ENCODE peak calls at places on chromosomes 2 and 18, in seven cellular contexts. One of them, this sample, is unnamed.

GRCh38 chr18:63788447-63789096 is 13.4 kb downstream of the SERPINB7 start:
- DNase-seq in progenitor cell of endocrine pancreas: no peak
- DNase-seq in HepG2: no peak
- DNase-seq in HFFc6: peak
- DNase-seq in RWPE1: peak
- DNase-seq in naive thymus-derived CD4-positive, alpha-beta T cell: no peak
- DNase-seq in stimulated activated CD4-positive, alpha-beta T cell treated with anti-CD3 and anti-CD28 coated beads, Interleukin-4, amount 100 ng/mL, for 48 hours: peak
- DNase-seq in this sample: no peak

GRCh38 chr18:22428672-22429071 is 11.0 kb upstream of the CTAGE1 start:
- DNase-seq in RWPE1: no peak
- DNase-seq in stimulated activated CD4-positive, alpha-beta T cell treated with anti-CD3 and anti-CD28 coated beads, Interleukin-4, amount 100 ng/mL, for 48 hours: no peak
- DNase-seq in progenitor cell of endocrine pancreas: no peak
- DNase-seq in HepG2: no peak
- DNase-seq in naive thymus-derived CD4-positive, alpha-beta T cell: no peak
- DNase-seq in HFFc6: no peak
- DNase-seq in this sample: no peak

GRCh38 chr18:8882632-8883408 is 177.5 kb downstream of the MTCL1 start:
- DNase-seq in stimulated activated CD4-positive, alpha-beta T cell treated with anti-CD3 and anti-CD28 coated beads, Interleukin-4, amount 100 ng/mL, for 48 hours: no peak
- DNase-seq in naive thymus-derived CD4-positive, alpha-beta T cell: no peak
- DNase-seq in HFFc6: peak
- DNase-seq in RWPE1: no peak
- DNase-seq in progenitor cell of endocrine pancreas: no peak
- DNase-seq in HepG2: peak
- DNase-seq in this sample: no peak

GRCh38 chr18:8433323-8433722 is 175.9 kb upstream of the RAB12 start:
- DNase-seq in stimulated activated CD4-positive, alpha-beta T cell treated with anti-CD3 and anti-CD28 coated beads, Interleukin-4, amount 100 ng/mL, for 48 hours: no peak
- DNase-seq in progenitor cell of endocrine pancreas: no peak
- DNase-seq in HepG2: no peak
- DNase-seq in HFFc6: no peak
- DNase-seq in RWPE1: no peak
- DNase-seq in naive thymus-derived CD4-positive, alpha-beta T cell: no peak
- DNase-seq in this sample: no peak

GRCh38 chr2:110173523-110173922 is 31.3 kb downstream of the NPHP1 start:
- DNase-seq in HFFc6: peak
- DNase-seq in progenitor cell of endocrine pancreas: no peak
- DNase-seq in stimulated activated CD4-positive, alpha-beta T cell treated with anti-CD3 and anti-CD28 coated beads, Interleukin-4, amount 100 ng/mL, for 48 hours: no peak
- DNase-seq in naive thymus-derived CD4-positive, alpha-beta T cell: no peak
- DNase-seq in HepG2: peak
- DNase-seq in RWPE1: peak
- DNase-seq in this sample: no peak

GRCh38 chr2:234425923-234426603 is 70.8 kb downstream of the ARL4C start:
- DNase-seq in HFFc6: no peak
- DNase-seq in RWPE1: no peak
- DNase-seq in naive thymus-derived CD4-positive, alpha-beta T cell: peak
- DNase-seq in stimulated activated CD4-positive, alpha-beta T cell treated with anti-CD3 and anti-CD28 coated beads, Interleukin-4, amount 100 ng/mL, for 48 hours: peak
- DNase-seq in progenitor cell of endocrine pancreas: no peak
- DNase-seq in HepG2: no peak
- DNase-seq in this sample: peak

GRCh38 chr2:189137519-189137918 is 42.0 kb downstream of the COL5A2 start:
- DNase-seq in RWPE1: no peak
- DNase-seq in naive thymus-derived CD4-positive, alpha-beta T cell: no peak
- DNase-seq in HFFc6: no peak
- DNase-seq in stimulated activated CD4-positive, alpha-beta T cell treated with anti-CD3 and anti-CD28 coated beads, Interleukin-4, amount 100 ng/mL, for 48 hours: no peak
- DNase-seq in HepG2: no peak
- DNase-seq in progenitor cell of endocrine pancreas: no peak
- DNase-seq in this sample: no peak

GRCh38 chr2:109264595-109265328 is 135.8 kb downstream of the SH3RF3 start:
- DNase-seq in stimulated activated CD4-positive, alpha-beta T cell treated with anti-CD3 and anti-CD28 coated beads, Interleukin-4, amount 100 ng/mL, for 48 hours: no peak
- DNase-seq in progenitor cell of endocrine pancreas: no peak
- DNase-seq in HepG2: peak
- DNase-seq in naive thymus-derived CD4-positive, alpha-beta T cell: no peak
- DNase-seq in RWPE1: no peak
- DNase-seq in HFFc6: no peak
- DNase-seq in this sample: no peak

GRCh38 chr2:71932027-71932779 is 215.5 kb downstream of the CYP26B1 start:
- DNase-seq in naive thymus-derived CD4-positive, alpha-beta T cell: no peak
- DNase-seq in HepG2: no peak
- DNase-seq in stimulated activated CD4-positive, alpha-beta T cell treated with anti-CD3 and anti-CD28 coated beads, Interleukin-4, amount 100 ng/mL, for 48 hours: no peak
- DNase-seq in progenitor cell of endocrine pancreas: no peak
- DNase-seq in RWPE1: no peak
- DNase-seq in HFFc6: no peak
- DNase-seq in this sample: no peak

GRCh38 chr2:158845869-158846268 is 50.8 kb downstream of the DAPL1 start:
- DNase-seq in HepG2: no peak
- DNase-seq in progenitor cell of endocrine pancreas: no peak
- DNase-seq in HFFc6: no peak
- DNase-seq in RWPE1: no peak
- DNase-seq in naive thymus-derived CD4-positive, alpha-beta T cell: no peak
- DNase-seq in stimulated activated CD4-positive, alpha-beta T cell treated with anti-CD3 and anti-CD28 coated beads, Interleukin-4, amount 100 ng/mL, for 48 hours: no peak
- DNase-seq in this sample: no peak

GRCh38 chr2:229921101-229921891 is 513 bp downstream of the TRIP12 start:
- DNase-seq in stimulated activated CD4-positive, alpha-beta T cell treated with anti-CD3 and anti-CD28 coated beads, Interleukin-4, amount 100 ng/mL, for 48 hours: peak
- DNase-seq in RWPE1: peak
- DNase-seq in HFFc6: peak
- DNase-seq in naive thymus-derived CD4-positive, alpha-beta T cell: peak
- DNase-seq in progenitor cell of endocrine pancreas: no peak
- DNase-seq in HepG2: peak
- DNase-seq in this sample: peak

GRCh38 chr18:58045265-58046086 is 1.4 kb downstream of the NEDD4L start:
- DNase-seq in progenitor cell of endocrine pancreas: peak
- DNase-seq in stimulated activated CD4-positive, alpha-beta T cell treated with anti-CD3 and anti-CD28 coated beads, Interleukin-4, amount 100 ng/mL, for 48 hours: no peak
- DNase-seq in naive thymus-derived CD4-positive, alpha-beta T cell: peak
- DNase-seq in HFFc6: no peak
- DNase-seq in HepG2: peak
- DNase-seq in RWPE1: peak
- DNase-seq in this sample: peak

GRCh38 chr18:46481048-46481846 is 175.8 kb downstream of the LOXHD1 start:
- DNase-seq in stimulated activated CD4-positive, alpha-beta T cell treated with anti-CD3 and anti-CD28 coated beads, Interleukin-4, amount 100 ng/mL, for 48 hours: peak
- DNase-seq in HepG2: peak
- DNase-seq in HFFc6: peak
- DNase-seq in RWPE1: no peak
- DNase-seq in progenitor cell of endocrine pancreas: peak
- DNase-seq in naive thymus-derived CD4-positive, alpha-beta T cell: no peak
- DNase-seq in this sample: peak

GRCh38 chr2:186518291-186518690 is 32.2 kb downstream of the ZC3H15 start:
- DNase-seq in naive thymus-derived CD4-positive, alpha-beta T cell: no peak
- DNase-seq in progenitor cell of endocrine pancreas: no peak
- DNase-seq in stimulated activated CD4-positive, alpha-beta T cell treated with anti-CD3 and anti-CD28 coated beads, Interleukin-4, amount 100 ng/mL, for 48 hours: no peak
- DNase-seq in HFFc6: no peak
- DNase-seq in HepG2: no peak
- DNase-seq in RWPE1: no peak
- DNase-seq in this sample: no peak

GRCh38 chr2:110764931-110765330 is 32.6 kb downstream of the ACOXL start:
- DNase-seq in naive thymus-derived CD4-positive, alpha-beta T cell: no peak
- DNase-seq in RWPE1: no peak
- DNase-seq in progenitor cell of endocrine pancreas: no peak
- DNase-seq in stimulated activated CD4-positive, alpha-beta T cell treated with anti-CD3 and anti-CD28 coated beads, Interleukin-4, amount 100 ng/mL, for 48 hours: no peak
- DNase-seq in HepG2: no peak
- DNase-seq in HFFc6: no peak
- DNase-seq in this sample: no peak

GRCh38 chr2:99806758-99807157 is 316.9 kb upstream of the REV1 start:
- DNase-seq in HepG2: peak
- DNase-seq in naive thymus-derived CD4-positive, alpha-beta T cell: no peak
- DNase-seq in RWPE1: no peak
- DNase-seq in HFFc6: peak
- DNase-seq in stimulated activated CD4-positive, alpha-beta T cell treated with anti-CD3 and anti-CD28 coated beads, Interleukin-4, amount 100 ng/mL, for 48 hours: no peak
- DNase-seq in progenitor cell of endocrine pancreas: no peak
- DNase-seq in this sample: no peak